ENCODE peak calls at places on chromosomes 4 and X, in ten cellular contexts. K is AG08395; R is AG09309; Z is amniotic stem cell; P is stimulated activated CD8-positive, alpha-beta memory T cell treated with anti-CD3 and anti-CD28 coated beads, Interleukin-4, amount 100 ng/mL, for 24 hours; M is NCI-H2081; Y is NCI-H1417 treated with DMSO at 0.1 percent for 48 hours; S is COR-L47; J is HepG2; L is stimulated activated CD4-positive, alpha-beta T cell treated with anti-CD3 and anti-CD28 coated beads, Interleukin-15, amount 100 ng/mL, for 1 hour. D is an unnamed sample.
A peak's percentile ranks its signal among the peaks of the same experiment; 100 is the strongest.

GRCh38 chrX:9370888-9371287 is 94.0 kb upstream of the TBL1X start:
- DNase-seq in K (no peak), R (no peak), Z (no peak), P (no peak), M (no peak), Y (no peak), S (no peak), J (no peak), L (no peak), D (no peak)

GRCh38 chr4:182369211-182369610 is 126.0 kb downstream of the TENM3 start:
- DNase-seq in K (peak; percentile 47), R (no peak), Z (no peak), P (no peak), M (no peak), Y (no peak), S (no peak), J (no peak), L (no peak), D (no peak)

GRCh38 chr4:117385531-117385930 is 300.2 kb upstream of the TRAM1L1 start:
- DNase-seq in K (no peak), R (no peak), Z (no peak), P (no peak), M (no peak), Y (no peak), S (no peak), J (no peak), L (no peak), D (no peak)

GRCh38 chrX:112766774-112767173 is 73.9 kb downstream of the AMOT start:
- DNase-seq in K (no peak), R (no peak), Z (no peak), P (no peak), M (no peak), Y (no peak), S (no peak), J (no peak), L (no peak), D (no peak)

GRCh38 chr4:1347410-1347864 is 429 bp downstream of the UVSSA start:
- DNase-seq in K (peak; percentile 86), R (peak; percentile 52), Z (no peak), P (peak; percentile 23), M (peak; percentile 55), Y (no peak), S (no peak), J (peak; percentile 50), L (no peak), D (peak; percentile 20)

GRCh38 chr4:79273918-79274317 is 51.9 kb downstream of the NAA11 start:
- DNase-seq in K (no peak), R (no peak), Z (no peak), P (no peak), M (no peak), Y (no peak), S (no peak), J (no peak), L (no peak), D (no peak)

GRCh38 chr4:163167333-163167626 is 590 bp upstream of the NAF1 start:
- DNase-seq in K (no peak), R (no peak), Z (no peak), P (no peak), M (no peak), Y (no peak), S (no peak), J (no peak), L (no peak), D (no peak)

GRCh38 chrX:113305496-113305895 is 464.9 kb upstream of the AMOT start:
- DNase-seq in K (peak; percentile 45), R (no peak), Z (peak; percentile 46), P (no peak), M (no peak), Y (no peak), S (no peak), J (no peak), L (no peak), D (no peak)

GRCh38 chr4:121728066-121728465 is 31.3 kb upstream of the ANXA5 start:
- DNase-seq in K (peak; percentile 87), R (peak; percentile 82), Z (peak; percentile 40), P (no peak), M (no peak), Y (no peak), S (no peak), J (peak; percentile 7), L (no peak), D (no peak)

GRCh38 chrX:139156356-139156755 is 374.2 kb upstream of the F9 start:
- DNase-seq in K (no peak), R (no peak), Z (no peak), P (no peak), M (no peak), Y (no peak), S (no peak), J (no peak), L (no peak), D (no peak)

GRCh38 chr4:147984065-147984777 is 252.3 kb downstream of the ARHGAP10 start:
- DNase-seq in K (peak; percentile 67), R (no peak), Z (no peak), P (no peak), M (peak; percentile 19), Y (no peak), S (peak; percentile 46), J (peak; percentile 38), L (no peak), D (no peak)

GRCh38 chr4:128570380-128570779 is 239.1 kb upstream of the JADE1 start:
- DNase-seq in K (peak; percentile 42), R (no peak), Z (no peak), P (no peak), M (no peak), Y (no peak), S (no peak), J (no peak), L (no peak), D (no peak)

GRCh38 chrX:139933904-139934303 is 1.1 kb upstream of the ATP11C start:
- DNase-seq in K (no peak), R (no peak), Z (no peak), P (no peak), M (no peak), Y (no peak), S (no peak), J (peak; percentile 52), L (no peak), D (no peak)

D was measured in T-helper 1 cell.